ENCODE peak calls at places on chromosomes 11 and 22, in ten cellular contexts. T, H, S, D, N, G, F, K, P and R are unnamed samples.

GRCh38 chr11:75384438-75385080 is 14.8 kb upstream of the RPS3 start:
- DNase-seq in T (peak), H (peak), S (peak), D (peak), N (peak), G (peak), F (peak), K (peak), P (peak), R (peak)

GRCh38 chr22:24186892-24187670 is 5.8 kb downstream of the SUSD2 start:
- DNase-seq in T (no peak), H (no peak), S (no peak), D (peak), N (no peak), G (no peak), F (no peak), K (no peak), P (no peak), R (no peak)

GRCh38 chr11:21794306-21794705 is 398.6 kb upstream of the ANO5 start:
- DNase-seq in T (no peak), H (no peak), S (no peak), D (no peak), N (no peak), G (no peak), F (no peak), K (no peak), P (no peak), R (no peak)

GRCh38 chr11:75520688-75521087 is 5.1 kb downstream of the GDPD5 start:
- DNase-seq in T (no peak), H (no peak), S (no peak), D (no peak), N (no peak), G (no peak), F (no peak), K (no peak), P (no peak), R (no peak)

GRCh38 chr11:131397666-131398065 is 27.3 kb downstream of the NTM start:
- DNase-seq in T (no peak), H (no peak), S (no peak), D (no peak), N (no peak), G (no peak), F (no peak), K (no peak), P (no peak), R (no peak)

GRCh38 chr11:11968511-11969280 is 39.7 kb downstream of the DKK3 start:
- DNase-seq in T (no peak), H (no peak), S (no peak), D (no peak), N (peak), G (no peak), F (no peak), K (no peak), P (no peak), R (no peak)

GRCh38 chr11:33655842-33656600 is 44.6 kb downstream of the C11orf91 start:
- DNase-seq in T (no peak), H (no peak), S (no peak), D (no peak), N (no peak), G (no peak), F (no peak), K (no peak), P (no peak), R (no peak)

GRCh38 chr11:2932850-2933251 is 3.6 kb upstream of the PHLDA2 start:
- DNase-seq in T (peak), H (no peak), S (peak), D (no peak), N (peak), G (peak), F (no peak), K (no peak), P (no peak), R (no peak)

GRCh38 chr11:45921561-45922424 is 663 bp upstream of the LARGE2 start:
- DNase-seq in T (peak), H (peak), S (no peak), D (peak), N (no peak), G (peak), F (peak), K (no peak), P (peak), R (peak)

GRCh38 chr22:43341565-43341964 is 1.6 kb downstream of the SCUBE1 start:
- DNase-seq in T (no peak), H (no peak), S (no peak), D (no peak), N (no peak), G (no peak), F (no peak), K (no peak), P (no peak), R (no peak)

GRCh38 chr11:3840289-3840869 is 380 bp downstream of the RHOG start:
- DNase-seq in T (no peak), H (peak), S (peak), D (no peak), N (no peak), G (peak), F (peak), K (no peak), P (no peak), R (peak)

GRCh38 chr22:46453006-46453828 is 84.2 kb downstream of the CELSR1 start:
- DNase-seq in T (no peak), H (no peak), S (no peak), D (no peak), N (no peak), G (no peak), F (no peak), K (no peak), P (peak), R (no peak)

GRCh38 chr11:102599642-102600261 is 25.4 kb downstream of the MMP20 start:
- DNase-seq in T (peak), H (no peak), S (peak), D (no peak), N (peak), G (no peak), F (no peak), K (no peak), P (no peak), R (no peak)

GRCh38 chr11:76579047-76579751 is 91.3 kb downstream of the LRRC32 start:
- DNase-seq in T (no peak), H (no peak), S (peak), D (peak), N (peak), G (peak), F (no peak), K (no peak), P (no peak), R (peak)

GRCh38 chr11:116312560-116313340 is 460.0 kb downstream of the BUD13 start:
- DNase-seq in T (no peak), H (no peak), S (no peak), D (peak), N (peak), G (peak), F (no peak), K (peak), P (peak), R (peak)

GRCh38 chr22:49228431-49229037 is 599.1 kb downstream of the BRD1 start:
- DNase-seq in T (no peak), H (no peak), S (no peak), D (no peak), N (no peak), G (no peak), F (no peak), K (no peak), P (peak), R (peak)

GRCh38 chr22:48869788-48870187 is 957.9 kb downstream of the BRD1 start:
- DNase-seq in T (peak), H (no peak), S (no peak), D (no peak), N (no peak), G (no peak), F (no peak), K (no peak), P (no peak), R (no peak)

GRCh38 chr22:30822216-30823014 is 127.7 kb downstream of the OSBP2 start:
- DNase-seq in T (no peak), H (peak), S (no peak), D (no peak), N (no peak), G (no peak), F (no peak), K (no peak), P (no peak), R (no peak)

GRCh38 chr11:65478411-65479183 is 20.2 kb upstream of the MALAT1 start:
- DNase-seq in T (peak), H (no peak), S (no peak), D (peak), N (peak), G (peak), F (no peak), K (no peak), P (no peak), R (peak)
- H3K4me3 ChIP-seq in T (no peak), H (no peak), S (no peak), D (peak), N (peak), G (peak), F (no peak), K (peak), P (peak), R (peak)

GRCh38 chr11:58391879-58392278 is 14.8 kb downstream of the OR5B3 start:
- DNase-seq in T (no peak), H (no peak), S (no peak), D (no peak), N (no peak), G (no peak), F (no peak), K (no peak), P (no peak), R (no peak)

GRCh38 chr11:58392741-58393140 is 13.9 kb downstream of the OR5B3 start:
- DNase-seq in T (no peak), H (no peak), S (no peak), D (no peak), N (no peak), G (no peak), F (no peak), K (no peak), P (no peak), R (no peak)

GRCh38 chr11:58394195-58394594 is 12.5 kb downstream of the OR5B3 start:
- DNase-seq in T (no peak), H (no peak), S (no peak), D (no peak), N (peak), G (no peak), F (no peak), K (no peak), P (no peak), R (no peak)

GRCh38 chr11:58390551-58391063 is 16.1 kb downstream of the OR5B3 start:
- DNase-seq in T (no peak), H (no peak), S (no peak), D (no peak), N (no peak), G (peak), F (no peak), K (no peak), P (no peak), R (no peak)

DNA sequence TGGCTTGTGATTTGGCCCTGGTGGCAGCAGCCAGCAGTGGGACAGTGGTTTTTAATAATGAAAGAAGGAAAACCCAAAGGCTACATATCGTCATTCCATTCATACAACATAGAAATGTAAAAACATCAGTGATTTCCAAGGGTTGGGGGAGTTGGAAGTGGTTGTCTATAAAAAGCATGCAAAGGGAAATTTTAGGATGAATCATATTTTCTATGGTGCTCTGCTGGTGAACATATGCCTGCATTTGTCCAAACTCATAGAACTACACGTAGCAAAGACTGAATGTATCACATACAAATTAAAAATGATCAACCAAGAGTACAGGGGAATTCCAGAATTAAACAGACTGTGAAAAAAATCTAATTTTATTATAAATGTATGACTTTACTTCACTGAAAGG is 11.1 kb downstream of the OR5B3 start:
- DNase-seq in T (no peak), H (no peak), S (no peak), D (no peak), N (no peak), G (no peak), F (no peak), K (no peak), P (no peak), R (no peak)
- H3K4me3 ChIP-seq in T (no peak), H (no peak), S (no peak), D (no peak), N (no peak), G (no peak), F (no peak), K (no peak), P (no peak), R (no peak)

GRCh38 chr11:67510023-67510345 is 2.0 kb upstream of the CDK2AP2 start:
- DNase-seq in T (no peak), H (no peak), S (no peak), D (no peak), N (no peak), G (no peak), F (no peak), K (no peak), P (no peak), R (no peak)

GRCh38 chr11:67507242-67507890 is 596 bp downstream of the CDK2AP2 start:
- DNase-seq in T (no peak), H (no peak), S (no peak), D (no peak), N (no peak), G (no peak), F (no peak), K (peak), P (peak), R (peak)

GRCh38 chr11:67508486-67509121 is 642 bp upstream of the CDK2AP2 start:
- DNase-seq in T (peak), H (peak), S (peak), D (peak), N (peak), G (peak), F (peak), K (peak), P (peak), R (peak)

GRCh38 chr11:67506426-67507032 is 1.4 kb upstream of the PITPNM1 start:
- DNase-seq in T (peak), H (no peak), S (peak), D (no peak), N (no peak), G (no peak), F (no peak), K (no peak), P (no peak), R (no peak)

DNA sequence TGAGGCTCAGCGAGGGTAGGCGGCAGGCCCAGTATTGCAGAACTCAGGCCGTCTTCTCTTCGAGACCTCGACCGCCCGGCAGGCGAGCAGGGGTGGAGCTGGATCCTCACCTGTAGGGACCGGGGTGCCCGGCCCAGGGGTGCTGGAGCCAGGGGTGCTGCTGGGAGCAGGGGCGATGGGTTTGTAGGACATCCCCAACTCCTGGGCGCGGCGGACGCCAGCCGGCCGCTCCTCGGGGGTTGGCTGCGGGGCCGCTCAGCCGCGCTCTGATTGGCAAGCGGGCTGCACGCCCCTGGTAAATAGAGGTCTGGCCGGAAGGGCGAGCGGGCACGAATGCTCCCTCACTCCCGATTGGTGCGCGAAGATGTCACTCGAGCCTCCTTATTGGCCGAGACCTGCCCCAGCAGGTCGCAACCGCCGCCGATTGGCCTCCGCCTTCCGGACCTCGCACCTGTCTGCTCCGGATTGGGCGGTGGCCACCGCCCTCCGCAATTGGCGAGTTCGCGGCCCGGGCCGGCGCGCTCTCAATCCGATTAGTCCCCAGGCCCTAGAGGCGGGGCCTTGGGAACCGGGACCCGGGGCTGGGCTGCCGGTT is at the start of gene CDK2AP2:
- DNase-seq in T (peak), H (peak), S (peak), D (peak), N (peak), G (peak), F (peak), K (peak), P (peak), R (peak)
- H3K4me3 ChIP-seq in T (peak), H (peak), S (peak), D (peak), N (peak), G (peak), F (peak), K (peak), P (peak), R (peak)

GRCh38 chr11:8808226-8808585 is 102.8 kb upstream of the AKIP1 start:
- DNase-seq in T (no peak), H (peak), S (no peak), D (no peak), N (no peak), G (no peak), F (no peak), K (no peak), P (no peak), R (no peak)
- H3K4me3 ChIP-seq in T (no peak), H (no peak), S (no peak), D (peak), N (peak), G (peak), F (no peak), K (no peak), P (peak), R (peak)

DNA sequence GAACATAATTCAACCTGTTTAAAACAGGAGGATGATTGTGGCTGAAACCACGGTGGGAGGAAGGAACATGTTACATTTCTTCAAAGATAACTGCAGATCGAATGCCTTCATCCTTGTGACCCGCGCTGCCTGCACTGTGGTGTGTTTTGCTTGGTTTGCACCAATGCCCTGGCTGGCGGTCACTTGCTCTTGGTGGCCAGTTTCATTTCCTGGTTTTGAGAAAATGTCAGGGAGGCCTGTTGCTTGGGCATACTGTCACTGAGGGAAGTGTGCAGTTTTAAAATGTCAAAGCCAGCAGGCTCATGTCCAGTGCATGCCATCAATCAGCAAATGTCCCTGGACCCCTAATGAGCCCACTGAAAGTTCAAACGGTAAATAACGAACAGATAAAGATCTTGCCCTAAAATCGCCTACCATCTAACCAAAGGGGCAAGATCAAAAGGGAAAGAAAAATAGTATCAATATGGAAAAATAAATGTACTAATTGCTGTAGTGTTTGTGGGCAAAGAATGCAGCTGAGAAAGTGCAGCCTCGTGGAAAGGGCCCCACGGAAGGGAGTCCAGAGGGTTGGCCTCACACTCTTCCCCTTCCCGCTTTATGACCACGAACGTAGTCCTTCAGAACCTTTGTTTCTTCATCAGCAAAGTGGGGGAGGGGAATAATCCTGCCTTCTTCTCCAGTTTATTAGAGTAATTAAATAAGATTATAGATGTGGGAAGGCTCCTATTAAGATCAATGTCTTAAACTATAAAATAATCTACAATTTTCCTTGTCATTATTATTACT is 40.8 kb downstream of the FLI1 start:
- DNase-seq in T (no peak), H (no peak), S (peak), D (no peak), N (no peak), G (peak), F (no peak), K (no peak), P (no peak), R (peak)
- H3K4me3 ChIP-seq in T (no peak), H (no peak), S (no peak), D (no peak), N (no peak), G (no peak), F (no peak), K (no peak), P (no peak), R (no peak)

DNA sequence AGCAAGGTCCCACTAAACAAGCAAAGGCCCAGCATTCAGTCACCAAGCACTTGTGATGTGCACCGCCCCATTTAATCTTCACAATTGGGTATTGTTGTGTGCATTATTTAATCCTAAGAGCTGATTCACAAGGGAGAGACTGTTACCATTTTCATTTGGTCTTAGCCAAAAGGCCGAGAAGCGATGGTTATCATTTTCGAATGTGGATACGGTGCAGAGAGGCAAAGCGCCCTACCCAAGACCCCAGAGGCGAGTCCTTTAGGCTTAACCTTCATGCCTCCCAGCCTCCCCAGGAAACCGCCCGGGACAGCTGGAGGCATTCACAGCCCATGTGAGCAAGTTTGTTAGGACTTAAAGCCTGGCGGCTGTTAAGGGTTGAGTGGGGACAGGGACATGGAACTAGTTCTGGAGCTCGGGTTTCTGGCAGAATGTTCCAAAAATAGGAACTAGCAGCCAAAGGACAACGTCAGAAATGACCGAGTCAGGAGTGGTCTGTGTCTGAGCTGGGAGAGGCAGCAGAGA is 13.0 kb upstream of the UPK3A start:
- DNase-seq in T (no peak), H (peak), S (no peak), D (peak), N (peak), G (no peak), F (no peak), K (no peak), P (no peak), R (peak)
- H3K4me3 ChIP-seq in T (no peak), H (no peak), S (no peak), D (no peak), N (no peak), G (no peak), F (no peak), K (no peak), P (no peak), R (no peak)